ENCODE peak calls at places on chromosomes 1 and 21, in four cellular contexts. One of them, this sample, is unnamed.

GRCh38 chr1:103177146-103177850 is 69.0 kb upstream of the COL11A1 start:
- DNase-seq in NCI-H748 treated with DMSO at 0.1 percent for 48 hours: no peak
- DNase-seq in prostate gland: no peak
- DNase-seq in T-cell: no peak
- DNase-seq in this sample: no peak

GRCh38 chr21:37412603-37413360 is 46.2 kb downstream of the DYRK1A start:
- DNase-seq in NCI-H748 treated with DMSO at 0.1 percent for 48 hours: no peak
- DNase-seq in prostate gland: no peak
- DNase-seq in T-cell: no peak
- DNase-seq in this sample: no peak

GRCh38 chr1:159932296-159933285 is 7.3 kb upstream of the TAGLN2 start:
- DNase-seq in NCI-H748 treated with DMSO at 0.1 percent for 48 hours: no peak
- DNase-seq in prostate gland: no peak
- DNase-seq in T-cell: no peak
- DNase-seq in this sample: no peak

GRCh38 chr1:36083635-36084501 is at the start of gene TEKT2:
- DNase-seq in NCI-H748 treated with DMSO at 0.1 percent for 48 hours: peak
- DNase-seq in prostate gland: no peak
- DNase-seq in T-cell: no peak
- DNase-seq in this sample: no peak

GRCh38 chr21:46120301-46121285 is 22.7 kb downstream of the COL6A2 start:
- DNase-seq in NCI-H748 treated with DMSO at 0.1 percent for 48 hours: no peak
- DNase-seq in prostate gland: no peak
- DNase-seq in T-cell: peak
- DNase-seq in this sample: no peak

GRCh38 chr1:192976576-192976975 is 82.6 kb downstream of the UCHL5 start:
- DNase-seq in NCI-H748 treated with DMSO at 0.1 percent for 48 hours: no peak
- DNase-seq in prostate gland: no peak
- DNase-seq in T-cell: no peak
- DNase-seq in this sample: no peak

GRCh38 chr1:152252157-152252556 is 28.2 kb upstream of the HRNR start:
- DNase-seq in NCI-H748 treated with DMSO at 0.1 percent for 48 hours: no peak
- DNase-seq in prostate gland: no peak
- DNase-seq in T-cell: no peak
- DNase-seq in this sample: no peak

GRCh38 chr1:61498342-61498741 is 226.6 kb downstream of the TM2D1 start:
- DNase-seq in NCI-H748 treated with DMSO at 0.1 percent for 48 hours: no peak
- DNase-seq in prostate gland: no peak
- DNase-seq in T-cell: no peak
- DNase-seq in this sample: no peak

GRCh38 chr1:202281316-202282016 is 60.3 kb downstream of the UBE2T start:
- DNase-seq in NCI-H748 treated with DMSO at 0.1 percent for 48 hours: no peak
- DNase-seq in prostate gland: no peak
- DNase-seq in T-cell: no peak
- DNase-seq in this sample: no peak

GRCh38 chr1:54334996-54335395 is 71.2 kb downstream of the SSBP3 start:
- DNase-seq in NCI-H748 treated with DMSO at 0.1 percent for 48 hours: no peak
- DNase-seq in prostate gland: no peak
- DNase-seq in T-cell: no peak
- DNase-seq in this sample: no peak

GRCh38 chr1:14913475-14914155 is 239.9 kb upstream of the TMEM51 start:
- DNase-seq in NCI-H748 treated with DMSO at 0.1 percent for 48 hours: peak
- DNase-seq in prostate gland: peak
- DNase-seq in T-cell: no peak
- DNase-seq in this sample: no peak

GRCh38 chr1:162530318-162530984 is 31.1 kb upstream of the UAP1 start:
- DNase-seq in NCI-H748 treated with DMSO at 0.1 percent for 48 hours: no peak
- DNase-seq in prostate gland: no peak
- DNase-seq in T-cell: no peak
- DNase-seq in this sample: no peak

GRCh38 chr1:34163792-34164509 is 1.1 kb downstream of the CSMD2 start:
- DNase-seq in NCI-H748 treated with DMSO at 0.1 percent for 48 hours: peak
- DNase-seq in prostate gland: no peak
- DNase-seq in T-cell: no peak
- DNase-seq in this sample: no peak

This sample was measured in stimulated activated CD4-positive, alpha-beta T cell treated with anti-CD3 and anti-CD28 coated beads, Interleukin-1b, Interleukin-23, amount 100 ng/mL, for 1 hour.